ENCODE peak calls at places on chromosomes 5 and 9, in four cellular contexts. One of them, this sample, is unnamed.
A peak's percentile ranks its signal among the peaks of the same experiment; 100 is the strongest.

GRCh38 chr9:135184661-135185459 is 97.4 kb downstream of the OLFM1 start:
- DNase-seq in PC-3: no peak
- DNase-seq in neural progenitor cell: no peak
- DNase-seq in A673: no peak
- DNase-seq in this sample: no peak

GRCh38 chr5:102879741-102880140 is 124.6 kb downstream of the PAM start:
- DNase-seq in A673: no peak
- DNase-seq in neural progenitor cell: no peak
- DNase-seq in PC-3: peak; percentile 61
- DNase-seq in this sample: no peak

GRCh38 chr9:34809504-34810186 is 99.7 kb upstream of the CCL21 start:
- DNase-seq in neural progenitor cell: peak; percentile 75
- DNase-seq in PC-3: no peak
- DNase-seq in A673: peak; percentile 1
- DNase-seq in this sample: no peak

GRCh38 chr9:32579706-32580331 is 6.9 kb upstream of the NDUFB6 start:
- DNase-seq in neural progenitor cell: peak; percentile 51
- DNase-seq in A673: peak; percentile 61
- DNase-seq in PC-3: peak; percentile 67
- DNase-seq in this sample: no peak

GRCh38 chr5:34857161-34857560 is 18.2 kb downstream of the TTC23L start:
- DNase-seq in neural progenitor cell: no peak
- DNase-seq in PC-3: no peak
- DNase-seq in A673: no peak
- DNase-seq in this sample: no peak

GRCh38 chr5:72852356-72852755 is 35.9 kb downstream of the TNPO1 start:
- DNase-seq in PC-3: no peak
- DNase-seq in A673: no peak
- DNase-seq in neural progenitor cell: no peak
- DNase-seq in this sample: no peak

GRCh38 chr9:101536938-101537337 is 3.3 kb downstream of the RNF20 start:
- DNase-seq in A673: peak; percentile 36
- DNase-seq in neural progenitor cell: peak; percentile 65
- DNase-seq in PC-3: peak; percentile 17
- DNase-seq in this sample: no peak

GRCh38 chr5:179858586-179859427 is at the start of gene MRNIP:
- DNase-seq in A673: peak; percentile 95
- DNase-seq in neural progenitor cell: peak; percentile 98
- DNase-seq in PC-3: peak; percentile 88
- DNase-seq in this sample: peak; percentile 98

GRCh38 chr5:125160787-125161502 is 414.5 kb upstream of the ZNF608 start:
- DNase-seq in neural progenitor cell: peak; percentile 63
- DNase-seq in A673: no peak
- DNase-seq in PC-3: no peak
- DNase-seq in this sample: no peak

GRCh38 chr5:141753971-141754713 is 72.1 kb upstream of the ARAP3 start:
- DNase-seq in PC-3: peak; percentile 63
- DNase-seq in neural progenitor cell: peak; percentile 78
- DNase-seq in A673: peak; percentile 65
- DNase-seq in this sample: no peak

GRCh38 chr9:127139071-127139731 is 16.8 kb upstream of the ANGPTL2 start:
- DNase-seq in neural progenitor cell: no peak
- DNase-seq in A673: no peak
- DNase-seq in PC-3: no peak
- DNase-seq in this sample: peak; percentile 57

GRCh38 chr9:121399126-121399882 is 29.3 kb upstream of the STOM start:
- DNase-seq in A673: no peak
- DNase-seq in PC-3: no peak
- DNase-seq in neural progenitor cell: no peak
- DNase-seq in this sample: no peak

GRCh38 chr9:93119953-93120845 is 13.9 kb downstream of the NINJ1 start:
- DNase-seq in A673: no peak
- DNase-seq in PC-3: peak; percentile 85
- DNase-seq in neural progenitor cell: no peak
- DNase-seq in this sample: peak; percentile 98

GRCh38 chr5:119385136-119386128 is 29.6 kb downstream of the TNFAIP8 start:
- DNase-seq in A673: no peak
- DNase-seq in neural progenitor cell: no peak
- DNase-seq in PC-3: no peak
- DNase-seq in this sample: no peak

GRCh38 chr9:14347408-14348224 is 33.7 kb upstream of the NFIB start:
- DNase-seq in A673: peak; percentile 54
- DNase-seq in PC-3: peak; percentile 10
- DNase-seq in neural progenitor cell: peak; percentile 68
- DNase-seq in this sample: no peak

DNA sequence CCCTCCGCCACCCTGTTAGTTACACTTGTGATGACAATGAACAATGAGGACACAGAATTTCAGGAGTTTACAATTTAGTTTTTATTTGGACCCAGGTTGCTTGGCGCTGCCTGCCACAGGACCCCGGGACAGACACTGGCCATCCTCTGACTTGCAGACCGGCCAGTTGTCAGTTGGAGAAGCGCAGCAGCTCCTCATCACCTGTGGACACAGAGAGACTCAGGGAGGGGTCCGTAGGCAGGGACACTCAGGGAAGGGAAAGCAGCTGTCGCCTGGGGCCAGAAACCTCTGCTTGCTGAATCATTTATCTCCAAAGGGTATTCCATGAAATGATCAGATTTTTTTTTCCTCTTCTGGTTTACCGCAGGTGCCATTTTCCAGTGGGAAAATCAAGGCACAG is 18.0 kb downstream of the AMBP start:
- DNase-seq in PC-3: no peak
- DNase-seq in neural progenitor cell: no peak
- DNase-seq in A673: no peak
- DNase-seq in this sample: peak; percentile 34
- H3K27ac ChIP-seq in PC-3: no peak overlapping the region
- H3K27ac ChIP-seq in neural progenitor cell: no peak overlapping the region
- H3K27ac ChIP-seq in A673: no peak overlapping the region
- H3K27ac ChIP-seq in this sample: peak overlapping the region; percentile 83

GRCh38 chr5:6770826-6771607 is 57.8 kb downstream of the TENT4A start:
- DNase-seq in PC-3: no peak
- DNase-seq in neural progenitor cell: no peak
- DNase-seq in A673: no peak
- DNase-seq in this sample: no peak
- H3K4me1 ChIP-seq in PC-3: peaks cover 19% of the 10 kb centered on the region
- H3K4me1 ChIP-seq in neural progenitor cell: no peaks in the 10 kb centered on the region
- H3K4me1 ChIP-seq in A673: peaks cover 11% of the 10 kb centered on the region
- H3K4me1 ChIP-seq in this sample: peaks cover 11% of the 10 kb centered on the region

DNA sequence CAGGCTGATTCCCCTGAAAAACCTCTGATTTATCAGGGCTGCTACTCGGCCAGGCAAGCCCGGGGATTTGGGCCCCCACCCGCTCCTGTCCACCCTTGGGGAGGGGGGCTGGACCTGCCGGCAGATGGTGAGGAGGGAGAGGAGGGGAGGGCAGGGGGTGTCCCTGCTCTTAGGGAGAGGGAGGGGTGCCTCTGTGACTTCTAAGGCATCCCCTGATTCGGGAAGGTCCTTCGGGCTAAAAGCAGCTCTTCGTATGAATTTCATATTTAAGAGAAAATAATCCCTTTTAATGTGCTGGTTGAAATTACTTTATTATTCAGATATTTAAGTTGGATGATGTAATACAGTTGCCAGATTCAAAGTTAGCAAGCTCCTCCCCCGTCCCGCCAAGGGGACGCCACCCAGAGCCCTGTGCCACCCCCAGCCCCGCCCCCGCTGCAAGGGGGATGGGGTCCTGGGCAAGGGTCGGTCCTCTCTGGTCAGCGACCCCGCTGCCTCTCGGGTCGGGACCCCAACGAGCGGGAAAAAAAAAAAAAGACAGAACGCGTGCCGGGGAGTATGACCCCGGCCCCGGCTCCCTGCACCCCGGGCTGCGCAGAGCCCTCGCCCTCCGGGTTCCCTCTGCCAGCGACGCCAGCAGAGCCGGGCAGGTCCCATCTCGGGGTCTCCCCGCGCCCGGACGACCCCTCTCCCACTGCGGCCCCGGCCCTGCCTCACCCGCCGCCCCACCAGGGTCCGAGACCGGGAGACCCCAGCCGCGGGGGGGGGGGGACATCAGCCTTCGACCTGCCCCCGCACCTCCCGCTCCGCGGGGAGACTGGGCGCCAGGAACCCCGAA is 12.4 kb downstream of the LHX3 start:
- DNase-seq in neural progenitor cell: no peak
- DNase-seq in PC-3: no peak
- DNase-seq in A673: no peak
- DNase-seq in this sample: no peak
- H3K27ac ChIP-seq in neural progenitor cell: no peak overlapping the region
- H3K27ac ChIP-seq in PC-3: no peak overlapping the region
- H3K27ac ChIP-seq in A673: no peak overlapping the region
- H3K27ac ChIP-seq in this sample: no peak overlapping the region

DNA sequence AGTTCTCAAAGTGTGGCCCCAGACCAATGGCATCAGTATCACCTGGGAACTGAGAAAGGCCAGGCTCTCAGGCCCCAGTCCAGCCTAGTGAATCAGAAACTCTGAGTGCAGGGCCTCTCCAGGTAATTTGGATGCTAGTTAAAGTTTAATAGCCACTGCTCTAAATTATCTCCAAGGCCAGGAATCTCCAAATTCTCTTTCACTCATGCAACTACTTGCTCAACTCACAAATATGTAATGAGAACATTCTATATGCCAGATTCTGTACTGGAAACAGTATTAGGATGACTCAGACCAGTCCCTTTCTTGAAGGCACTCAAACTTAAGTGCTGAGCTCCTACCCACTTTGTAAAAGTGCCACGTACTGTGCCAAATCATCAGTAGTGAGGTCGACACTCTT is 84.6 kb downstream of the PAPPA start:
- DNase-seq in A673: peak; percentile 25
- DNase-seq in PC-3: peak; percentile 11
- DNase-seq in neural progenitor cell: no peak
- DNase-seq in this sample: no peak
- H3K4me1 ChIP-seq in A673: peaks cover 20% of the 10 kb centered on the region
- H3K4me1 ChIP-seq in PC-3: no peaks in the 10 kb centered on the region
- H3K4me1 ChIP-seq in neural progenitor cell: no peaks in the 10 kb centered on the region
- H3K4me1 ChIP-seq in this sample: no peaks in the 10 kb centered on the region

DNA sequence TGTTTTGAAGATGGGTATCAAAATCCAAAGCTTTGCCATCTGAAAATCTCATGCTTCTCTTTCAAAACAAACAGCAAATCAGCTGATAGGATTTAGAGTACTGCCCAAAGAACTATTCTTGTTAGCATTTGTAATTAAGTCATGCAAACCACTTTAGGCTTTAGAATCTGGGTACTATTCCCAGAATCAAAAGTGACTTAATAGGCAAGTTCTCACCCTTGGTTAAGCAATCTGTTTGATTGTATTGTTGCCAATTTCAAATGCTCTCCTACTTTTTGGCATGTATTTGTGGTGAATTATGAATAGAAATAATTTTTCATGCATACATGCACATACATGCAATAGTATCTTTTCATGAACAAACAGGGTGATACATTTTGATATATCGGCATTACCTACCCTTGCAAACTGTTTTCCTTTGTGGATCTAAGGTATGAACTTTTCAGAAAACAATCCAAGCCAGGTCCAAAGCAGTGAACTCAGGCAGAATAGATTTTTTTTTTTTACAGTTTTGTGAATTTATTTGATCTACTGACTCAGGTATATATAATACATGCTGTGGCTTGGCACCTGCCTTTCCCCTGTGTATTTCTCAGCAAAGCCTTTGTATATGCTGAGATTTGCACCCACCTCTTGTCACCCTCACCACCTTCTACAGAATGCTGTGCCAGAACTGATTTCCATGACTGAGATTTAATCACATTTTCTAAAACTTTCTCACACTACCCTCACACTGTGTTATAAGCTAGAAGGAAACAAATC is 9.0 kb downstream of the IL33 start:
- DNase-seq in neural progenitor cell: no peak
- DNase-seq in PC-3: no peak
- DNase-seq in A673: no peak
- DNase-seq in this sample: no peak
- H3K27ac ChIP-seq in neural progenitor cell: no peak overlapping the region
- H3K27ac ChIP-seq in PC-3: no peak overlapping the region
- H3K27ac ChIP-seq in A673: no peak overlapping the region
- H3K27ac ChIP-seq in this sample: peak overlapping the region; percentile 58

GRCh38 chr9:98229090-98229395 is 26.4 kb downstream of the TBC1D2 start:
- DNase-seq in A673: no peak
- DNase-seq in neural progenitor cell: no peak
- DNase-seq in PC-3: no peak
- DNase-seq in this sample: no peak

GRCh38 chr9:98231770-98232478 is 23.5 kb downstream of the TBC1D2 start:
- DNase-seq in neural progenitor cell: no peak
- DNase-seq in PC-3: peak; percentile 61
- DNase-seq in A673: peak; percentile 41
- DNase-seq in this sample: no peak

GRCh38 chr9:98229620-98230019 is 25.8 kb downstream of the TBC1D2 start:
- DNase-seq in A673: no peak
- DNase-seq in PC-3: no peak
- DNase-seq in neural progenitor cell: no peak
- DNase-seq in this sample: no peak

GRCh38 chr9:98230354-98230753 is 25.1 kb downstream of the TBC1D2 start:
- DNase-seq in PC-3: peak; percentile 57
- DNase-seq in A673: no peak
- DNase-seq in neural progenitor cell: no peak
- DNase-seq in this sample: no peak

DNA sequence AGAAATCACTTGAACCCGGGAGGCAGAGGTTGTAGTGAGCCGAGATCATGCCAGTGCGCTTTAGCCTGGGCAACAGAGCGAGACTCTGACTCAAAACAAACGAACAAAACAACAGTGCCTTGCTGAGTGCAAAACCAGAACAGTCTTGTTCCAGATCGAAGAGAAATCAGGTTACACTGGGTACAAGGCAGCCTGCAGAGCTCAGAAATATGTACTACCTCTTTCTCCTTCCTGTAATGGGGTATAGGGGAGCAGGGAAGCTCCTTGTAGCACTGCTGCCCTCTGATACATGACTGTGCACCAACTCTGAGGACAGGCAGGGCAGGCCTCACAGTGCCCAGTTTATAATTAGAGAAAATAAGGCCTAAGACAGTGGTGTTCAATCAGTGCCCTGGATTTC is 24.7 kb downstream of the TBC1D2 start:
- DNase-seq in PC-3: peak; percentile 13
- DNase-seq in neural progenitor cell: no peak
- DNase-seq in A673: no peak
- DNase-seq in this sample: no peak
- H3K4me1 ChIP-seq in PC-3: peaks cover 39% of the 10 kb centered on the region
- H3K4me1 ChIP-seq in neural progenitor cell: no peaks in the 10 kb centered on the region
- H3K4me1 ChIP-seq in A673: no peaks in the 10 kb centered on the region
- H3K4me1 ChIP-seq in this sample: no peaks in the 10 kb centered on the region

GRCh38 chr5:142833517-142834446 is 63.6 kb downstream of the ARHGAP26 start:
- DNase-seq in neural progenitor cell: no peak
- DNase-seq in A673: no peak
- DNase-seq in PC-3: no peak
- DNase-seq in this sample: no peak
- H3K27ac ChIP-seq in neural progenitor cell: no peak overlapping the region
- H3K27ac ChIP-seq in A673: no peak overlapping the region
- H3K27ac ChIP-seq in PC-3: no peak overlapping the region
- H3K27ac ChIP-seq in this sample: no peak overlapping the region